ENCODE peak calls at places on chromosomes 4 and X, in nine cellular contexts. One of them, this sample, is unnamed.

GRCh38 chrX:17860811-17861495 is at the start of gene RAI2:
- DNase-seq in foreskin fibroblast: peak; percentile 29
- DNase-seq in ovary: peak; percentile 64
- DNase-seq in HT1080: no peak
- DNase-seq in heart left ventricle: peak; percentile 48
- DNase-seq in activated naive CD4-positive, alpha-beta T cell treated with anti-CD3 and anti-CD28 coated beads for 36 hours: peak; percentile 28
- DNase-seq in hippocampal formation: no peak
- DNase-seq in fibroblast of the conjunctiva: no peak
- DNase-seq in mucosa of descending colon: peak; percentile 52
- DNase-seq in this sample: no peak

GRCh38 chr4:42636591-42636990 is 20.3 kb downstream of the ATP8A1 start:
- DNase-seq in foreskin fibroblast: no peak
- DNase-seq in ovary: no peak
- DNase-seq in HT1080: no peak
- DNase-seq in heart left ventricle: no peak
- DNase-seq in activated naive CD4-positive, alpha-beta T cell treated with anti-CD3 and anti-CD28 coated beads for 36 hours: no peak
- DNase-seq in hippocampal formation: no peak
- DNase-seq in fibroblast of the conjunctiva: no peak
- DNase-seq in mucosa of descending colon: no peak
- DNase-seq in this sample: no peak

GRCh38 chrX:134244043-134244442 is 7.1 kb downstream of the CCDC160 start:
- DNase-seq in foreskin fibroblast: peak; percentile 50
- DNase-seq in ovary: no peak
- DNase-seq in HT1080: peak; percentile 44
- DNase-seq in heart left ventricle: no peak
- DNase-seq in activated naive CD4-positive, alpha-beta T cell treated with anti-CD3 and anti-CD28 coated beads for 36 hours: no peak
- DNase-seq in hippocampal formation: no peak
- DNase-seq in fibroblast of the conjunctiva: peak; percentile 13
- DNase-seq in mucosa of descending colon: no peak
- DNase-seq in this sample: no peak

GRCh38 chr4:13657016-13657415 is 29.5 kb upstream of the BOD1L1 start:
- DNase-seq in foreskin fibroblast: no peak
- DNase-seq in ovary: no peak
- DNase-seq in HT1080: no peak
- DNase-seq in heart left ventricle: no peak
- DNase-seq in activated naive CD4-positive, alpha-beta T cell treated with anti-CD3 and anti-CD28 coated beads for 36 hours: peak; percentile 36
- DNase-seq in hippocampal formation: no peak
- DNase-seq in fibroblast of the conjunctiva: no peak
- DNase-seq in mucosa of descending colon: no peak
- DNase-seq in this sample: no peak

GRCh38 chr4:38739438-38739837 is 43.4 kb downstream of the TLR10 start:
- DNase-seq in foreskin fibroblast: no peak
- DNase-seq in ovary: no peak
- DNase-seq in HT1080: no peak
- DNase-seq in heart left ventricle: no peak
- DNase-seq in activated naive CD4-positive, alpha-beta T cell treated with anti-CD3 and anti-CD28 coated beads for 36 hours: no peak
- DNase-seq in hippocampal formation: no peak
- DNase-seq in fibroblast of the conjunctiva: no peak
- DNase-seq in mucosa of descending colon: no peak
- DNase-seq in this sample: no peak

GRCh38 chrX:134365923-134366322 is 94.0 kb upstream of the HPRT1 start:
- DNase-seq in foreskin fibroblast: no peak
- DNase-seq in ovary: no peak
- DNase-seq in HT1080: peak; percentile 2
- DNase-seq in heart left ventricle: no peak
- DNase-seq in activated naive CD4-positive, alpha-beta T cell treated with anti-CD3 and anti-CD28 coated beads for 36 hours: peak; percentile 4
- DNase-seq in hippocampal formation: no peak
- DNase-seq in fibroblast of the conjunctiva: no peak
- DNase-seq in mucosa of descending colon: no peak
- DNase-seq in this sample: no peak

GRCh38 chrX:131830400-131831184 is 192.5 kb upstream of the STK26 start:
- DNase-seq in foreskin fibroblast: peak; percentile 65
- DNase-seq in ovary: peak; percentile 79
- DNase-seq in HT1080: peak; percentile 95
- DNase-seq in heart left ventricle: peak; percentile 79
- DNase-seq in activated naive CD4-positive, alpha-beta T cell treated with anti-CD3 and anti-CD28 coated beads for 36 hours: peak; percentile 85
- DNase-seq in hippocampal formation: peak; percentile 70
- DNase-seq in fibroblast of the conjunctiva: peak; percentile 67
- DNase-seq in mucosa of descending colon: no peak
- DNase-seq in this sample: peak; percentile 61

GRCh38 chrX:38282044-38282443 is 45.3 kb downstream of the RPGR start:
- DNase-seq in foreskin fibroblast: peak; percentile 68
- DNase-seq in ovary: no peak
- DNase-seq in HT1080: peak; percentile 5
- DNase-seq in heart left ventricle: peak; percentile 27
- DNase-seq in activated naive CD4-positive, alpha-beta T cell treated with anti-CD3 and anti-CD28 coated beads for 36 hours: no peak
- DNase-seq in hippocampal formation: no peak
- DNase-seq in fibroblast of the conjunctiva: no peak
- DNase-seq in mucosa of descending colon: no peak
- DNase-seq in this sample: no peak

GRCh38 chr4:38625508-38625907 is 38.5 kb upstream of the KLF3 start:
- DNase-seq in foreskin fibroblast: no peak
- DNase-seq in ovary: no peak
- DNase-seq in HT1080: peak; percentile 6
- DNase-seq in heart left ventricle: no peak
- DNase-seq in activated naive CD4-positive, alpha-beta T cell treated with anti-CD3 and anti-CD28 coated beads for 36 hours: peak; percentile 62
- DNase-seq in hippocampal formation: no peak
- DNase-seq in fibroblast of the conjunctiva: no peak
- DNase-seq in mucosa of descending colon: no peak
- DNase-seq in this sample: no peak

This sample was measured in left colon.